ENCODE peak calls at places on chromosomes 5 and 9, in five cellular contexts. One of them, this sample, is unnamed.

GRCh38 chr5:40754381-40755092 is 1.2 kb downstream of the TTC33 start:
- DNase-seq in HS-27A: peak; percentile 24
- DNase-seq in lower leg skin: no peak
- DNase-seq in ELR: peak; percentile 52
- DNase-seq in SHP77: peak; percentile 19
- DNase-seq in this sample: peak; percentile 75

GRCh38 chr9:5500441-5501235 is 9.7 kb upstream of the PDCD1LG2 start:
- DNase-seq in HS-27A: peak; percentile 95
- DNase-seq in lower leg skin: no peak
- DNase-seq in ELR: peak; percentile 37
- DNase-seq in SHP77: no peak
- DNase-seq in this sample: peak; percentile 88

GRCh38 chr5:66963559-66963971 is 233.0 kb downstream of the CD180 start:
- DNase-seq in HS-27A: no peak
- DNase-seq in lower leg skin: no peak
- DNase-seq in ELR: peak; percentile 42
- DNase-seq in SHP77: no peak
- DNase-seq in this sample: peak; percentile 43

GRCh38 chr5:153953411-153953810 is 85.3 kb downstream of the FAM114A2 start:
- DNase-seq in HS-27A: no peak
- DNase-seq in lower leg skin: no peak
- DNase-seq in ELR: no peak
- DNase-seq in SHP77: no peak
- DNase-seq in this sample: no peak

GRCh38 chr9:121628401-121628800 is 23.0 kb upstream of the DAB2IP start:
- DNase-seq in HS-27A: no peak
- DNase-seq in lower leg skin: no peak
- DNase-seq in ELR: no peak
- DNase-seq in SHP77: no peak
- DNase-seq in this sample: no peak

GRCh38 chr5:90987711-90988110 is 395.4 kb downstream of the ARRDC3 start:
- DNase-seq in HS-27A: no peak
- DNase-seq in lower leg skin: no peak
- DNase-seq in ELR: no peak
- DNase-seq in SHP77: no peak
- DNase-seq in this sample: no peak

GRCh38 chr5:175842947-175843793 is 28.2 kb upstream of the CPLX2 start:
- DNase-seq in HS-27A: peak; percentile 26
- DNase-seq in lower leg skin: no peak
- DNase-seq in ELR: peak; percentile 85
- DNase-seq in SHP77: peak; percentile 24
- DNase-seq in this sample: peak; percentile 41

GRCh38 chr5:32767948-32768427 is 56.9 kb downstream of the NPR3 start:
- DNase-seq in HS-27A: peak; percentile 98
- DNase-seq in lower leg skin: no peak
- DNase-seq in ELR: peak; percentile 98
- DNase-seq in SHP77: peak; percentile 28
- DNase-seq in this sample: peak; percentile 98

GRCh38 chr5:170468633-170469032 is 35.2 kb upstream of the KCNIP1 start:
- DNase-seq in HS-27A: no peak
- DNase-seq in lower leg skin: peak; percentile 64
- DNase-seq in ELR: no peak
- DNase-seq in SHP77: no peak
- DNase-seq in this sample: no peak

GRCh38 chr5:65197899-65198776 is 283.6 kb downstream of the ADAMTS6 start:
- DNase-seq in HS-27A: no peak
- DNase-seq in lower leg skin: no peak
- DNase-seq in ELR: peak; percentile 28
- DNase-seq in SHP77: no peak
- DNase-seq in this sample: no peak

GRCh38 chr9:122005597-122005996 is 87.5 kb downstream of the TTLL11 start:
- DNase-seq in HS-27A: no peak
- DNase-seq in lower leg skin: no peak
- DNase-seq in ELR: peak; percentile 82
- DNase-seq in SHP77: no peak
- DNase-seq in this sample: no peak

GRCh38 chr9:122551371-122551770 is 1.5 kb upstream of the OR1N2 start:
- DNase-seq in HS-27A: no peak
- DNase-seq in lower leg skin: no peak
- DNase-seq in ELR: no peak
- DNase-seq in SHP77: no peak
- DNase-seq in this sample: no peak

GRCh38 chr5:3143382-3143781 is 391.9 kb upstream of the IRX2 start:
- DNase-seq in HS-27A: no peak
- DNase-seq in lower leg skin: no peak
- DNase-seq in ELR: no peak
- DNase-seq in SHP77: no peak
- DNase-seq in this sample: no peak

GRCh38 chr9:98726735-98727134 is 18.0 kb upstream of the GABBR2 start:
- DNase-seq in HS-27A: no peak
- DNase-seq in lower leg skin: peak; percentile 21
- DNase-seq in ELR: peak; percentile 42
- DNase-seq in SHP77: no peak
- DNase-seq in this sample: peak; percentile 21

GRCh38 chr9:75866273-75866871 is 24.1 kb upstream of the PCSK5 start:
- DNase-seq in HS-27A: no peak
- DNase-seq in lower leg skin: no peak
- DNase-seq in ELR: peak; percentile 44
- DNase-seq in SHP77: peak; percentile 24
- DNase-seq in this sample: peak; percentile 41

GRCh38 chr9:16450578-16450977 is 419.9 kb downstream of the BNC2 start:
- DNase-seq in HS-27A: no peak
- DNase-seq in lower leg skin: no peak
- DNase-seq in ELR: no peak
- DNase-seq in SHP77: no peak
- DNase-seq in this sample: no peak

GRCh38 chr5:139473105-139473504 is 2.3 kb downstream of the SMIM33 start:
- DNase-seq in HS-27A: no peak
- DNase-seq in lower leg skin: no peak
- DNase-seq in ELR: no peak
- DNase-seq in SHP77: no peak
- DNase-seq in this sample: peak; percentile 32

GRCh38 chr9:106954974-106955850 is 92.2 kb downstream of the ZNF462 start:
- DNase-seq in HS-27A: no peak
- DNase-seq in lower leg skin: no peak
- DNase-seq in ELR: peak; percentile 9
- DNase-seq in SHP77: no peak
- DNase-seq in this sample: no peak

GRCh38 chr5:16160706-16161105 is 18.9 kb downstream of the MARCHF11 start:
- DNase-seq in HS-27A: peak; percentile 68
- DNase-seq in lower leg skin: no peak
- DNase-seq in ELR: peak; percentile 74
- DNase-seq in SHP77: peak; percentile 88
- DNase-seq in this sample: peak; percentile 60

GRCh38 chr9:6330958-6331634 is 2.9 kb downstream of the TPD52L3 start:
- DNase-seq in HS-27A: no peak
- DNase-seq in lower leg skin: no peak
- DNase-seq in ELR: no peak
- DNase-seq in SHP77: no peak
- DNase-seq in this sample: no peak

GRCh38 chr5:42929871-42930270 is 110.2 kb downstream of the ANXA2R start:
- DNase-seq in HS-27A: no peak
- DNase-seq in lower leg skin: no peak
- DNase-seq in ELR: peak; percentile 54
- DNase-seq in SHP77: no peak
- DNase-seq in this sample: peak; percentile 49

GRCh38 chr9:135090547-135090946 is 3.1 kb downstream of the OLFM1 start:
- DNase-seq in HS-27A: no peak
- DNase-seq in lower leg skin: no peak
- DNase-seq in ELR: no peak
- DNase-seq in SHP77: no peak
- DNase-seq in this sample: no peak

GRCh38 chr9:82332774-82333152 is 344.2 kb downstream of the SPATA31D1 start:
- DNase-seq in HS-27A: no peak
- DNase-seq in lower leg skin: no peak
- DNase-seq in ELR: peak; percentile 29
- DNase-seq in SHP77: no peak
- DNase-seq in this sample: peak; percentile 9

GRCh38 chr9:971901-972511 is 4.4 kb upstream of the DMRT3 start:
- DNase-seq in HS-27A: no peak
- DNase-seq in lower leg skin: peak; percentile 83
- DNase-seq in ELR: no peak
- DNase-seq in SHP77: no peak
- DNase-seq in this sample: no peak

GRCh38 chr9:134982311-134982710 is 64.6 kb upstream of the FCN1 start:
- DNase-seq in HS-27A: no peak
- DNase-seq in lower leg skin: peak; percentile 46
- DNase-seq in ELR: no peak
- DNase-seq in SHP77: no peak
- DNase-seq in this sample: no peak

GRCh38 chr9:38249587-38250210 is 142.8 kb upstream of the ALDH1B1 start:
- DNase-seq in HS-27A: no peak
- DNase-seq in lower leg skin: peak; percentile 79
- DNase-seq in ELR: no peak
- DNase-seq in SHP77: no peak
- DNase-seq in this sample: no peak

GRCh38 chr9:105296889-105297288 is 52.4 kb downstream of the SLC44A1 start:
- DNase-seq in HS-27A: peak; percentile 35
- DNase-seq in lower leg skin: no peak
- DNase-seq in ELR: peak; percentile 94
- DNase-seq in SHP77: no peak
- DNase-seq in this sample: peak; percentile 96

GRCh38 chr5:103098993-103099392 is 20.9 kb downstream of the GIN1 start:
- DNase-seq in HS-27A: no peak
- DNase-seq in lower leg skin: no peak
- DNase-seq in ELR: no peak
- DNase-seq in SHP77: no peak
- DNase-seq in this sample: peak; percentile 2

GRCh38 chr9:20286154-20286553 is 336.1 kb downstream of the MLLT3 start:
- DNase-seq in HS-27A: no peak
- DNase-seq in lower leg skin: no peak
- DNase-seq in ELR: no peak
- DNase-seq in SHP77: no peak
- DNase-seq in this sample: no peak

GRCh38 chr9:3857673-3858072 is 331.9 kb upstream of the RFX3 start:
- DNase-seq in HS-27A: no peak
- DNase-seq in lower leg skin: no peak
- DNase-seq in ELR: peak; percentile 89
- DNase-seq in SHP77: no peak
- DNase-seq in this sample: peak; percentile 77

GRCh38 chr9:22214021-22214420 is 204.9 kb upstream of the CDKN2B start:
- DNase-seq in HS-27A: no peak
- DNase-seq in lower leg skin: no peak
- DNase-seq in ELR: peak; percentile 53
- DNase-seq in SHP77: no peak
- DNase-seq in this sample: peak; percentile 34

GRCh38 chr5:178182158-178182876 is 4.9 kb downstream of the GMCL2 start:
- DNase-seq in HS-27A: no peak
- DNase-seq in lower leg skin: no peak
- DNase-seq in ELR: no peak
- DNase-seq in SHP77: no peak
- DNase-seq in this sample: no peak

GRCh38 chr9:88173378-88173999 is 35.2 kb upstream of the SPATA31C2 start:
- DNase-seq in HS-27A: peak; percentile 51
- DNase-seq in lower leg skin: no peak
- DNase-seq in ELR: peak; percentile 91
- DNase-seq in SHP77: peak; percentile 62
- DNase-seq in this sample: peak; percentile 83

GRCh38 chr5:139955616-139956283 is 87.3 kb downstream of the NRG2 start:
- DNase-seq in HS-27A: no peak
- DNase-seq in lower leg skin: no peak
- DNase-seq in ELR: no peak
- DNase-seq in SHP77: no peak
- DNase-seq in this sample: no peak

GRCh38 chr5:143908959-143909358 is 97.0 kb downstream of the HMHB1 start:
- DNase-seq in HS-27A: no peak
- DNase-seq in lower leg skin: no peak
- DNase-seq in ELR: no peak
- DNase-seq in SHP77: no peak
- DNase-seq in this sample: no peak

GRCh38 chr5:9198399-9198798 is 347.5 kb downstream of the SEMA5A start:
- DNase-seq in HS-27A: no peak
- DNase-seq in lower leg skin: no peak
- DNase-seq in ELR: peak; percentile 47
- DNase-seq in SHP77: no peak
- DNase-seq in this sample: peak; percentile 46